ENCODE peak calls at places on chromosomes 13 and 19, in four cellular contexts. O is lower leg skin, I is AG04450, D is AG10803. Q is an unnamed sample.

GRCh38 chr13:107373551-107373950 is 805.6 kb upstream of the ARGLU1 start:
- DNase-seq in I (peak), D (peak), O (no peak), Q (no peak)

GRCh38 chr13:41458187-41458938 is 1.0 kb downstream of the RGCC start:
- DNase-seq in O (no peak), I (no peak), D (no peak), Q (no peak)

GRCh38 chr13:30870049-30870884 is 35.8 kb upstream of the MEDAG start:
- DNase-seq in D (peak), O (peak), I (peak), Q (no peak)

GRCh38 chr13:74024856-74025255 is 109.3 kb downstream of the KLF12 start:
- DNase-seq in D (no peak), I (no peak), O (no peak), Q (no peak)

GRCh38 chr13:97127842-97128241 is 94.3 kb upstream of the MBNL2 start:
- DNase-seq in D (no peak), I (no peak), O (no peak), Q (no peak)

GRCh38 chr13:42114912-42115311 is 66.5 kb downstream of the DGKH start:
- DNase-seq in I (no peak), D (no peak), O (no peak), Q (no peak)

GRCh38 chr13:52597676-52598075 is 44.6 kb upstream of the HNRNPA1L2 start:
- DNase-seq in D (no peak), O (no peak), I (no peak), Q (no peak)

GRCh38 chr13:41622545-41623429 is 165.4 kb downstream of the RGCC start:
- DNase-seq in D (peak), I (no peak), O (no peak), Q (no peak)

GRCh38 chr13:106277483-106278154 is 257.8 kb downstream of the EFNB2 start:
- DNase-seq in I (no peak), O (no peak), D (no peak), Q (no peak)

GRCh38 chr13:98142427-98143156 is at the start of gene FARP1:
- DNase-seq in D (peak), O (peak), I (no peak), Q (peak)

GRCh38 chr13:42487221-42487620 is 86.7 kb upstream of the TNFSF11 start:
- DNase-seq in O (no peak), I (no peak), D (no peak), Q (no peak)

GRCh38 chr19:15532779-15533521 is 24.6 kb downstream of the CYP4F22 start:
- DNase-seq in I (no peak), D (peak), O (no peak), Q (no peak)

GRCh38 chr13:26422036-26422435 is 135.4 kb upstream of the WASF3 start:
- DNase-seq in D (no peak), O (no peak), I (no peak), Q (no peak)

GRCh38 chr19:40862785-40863184 is 12.5 kb upstream of the CYP2A6 start:
- DNase-seq in D (peak), O (no peak), I (no peak), Q (no peak)

GRCh38 chr19:29245221-29245620 is 32.3 kb upstream of the UQCRFS1 start:
- DNase-seq in I (no peak), D (peak), O (no peak), Q (no peak)

GRCh38 chr19:55635856-55636440 is 4.9 kb upstream of the ZNF580 start:
- DNase-seq in I (no peak), O (no peak), D (no peak), Q (no peak)

GRCh38 chr19:33998739-33999345 is 173.5 kb upstream of the LSM14A start:
- DNase-seq in D (peak), I (no peak), O (no peak), Q (no peak)

GRCh38 chr13:71866173-71867091 is 572 bp downstream of the DACH1 start:
- DNase-seq in O (peak), D (no peak), I (no peak), Q (peak)

DNA sequence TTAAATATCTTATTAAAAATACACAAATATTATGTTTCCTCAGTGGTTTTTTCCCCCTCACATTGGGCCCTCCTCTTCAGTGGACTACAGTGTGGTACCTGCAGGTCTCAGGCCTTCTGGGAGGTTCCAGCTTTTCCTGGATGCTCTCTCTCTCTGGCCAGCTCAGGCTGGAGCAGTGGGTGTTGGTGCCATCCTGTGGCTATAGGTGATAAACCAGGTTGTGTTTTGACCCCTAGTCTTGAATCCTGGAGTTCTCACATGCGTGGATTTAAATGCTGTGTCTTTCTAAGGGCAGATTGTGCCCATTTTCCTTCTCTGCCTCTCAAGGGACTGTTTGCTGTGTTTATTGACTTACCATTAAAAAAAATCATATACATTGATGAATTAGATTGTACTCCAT is 41.2 kb upstream of the ZNF527 start:
- DNase-seq in O (no peak), I (no peak), D (no peak), Q (no peak)
- TF ChIP-seq CTCF in O (no peak), I (peak), D (peak), Q (no peak)

GRCh38 chr19:51637362-51637978 is 7.3 kb upstream of the SIGLEC5 start:
- DNase-seq in D (no peak), I (no peak), O (no peak), Q (no peak)
- TF ChIP-seq CTCF in D (peak), I (peak), O (no peak), Q (peak)

DNA sequence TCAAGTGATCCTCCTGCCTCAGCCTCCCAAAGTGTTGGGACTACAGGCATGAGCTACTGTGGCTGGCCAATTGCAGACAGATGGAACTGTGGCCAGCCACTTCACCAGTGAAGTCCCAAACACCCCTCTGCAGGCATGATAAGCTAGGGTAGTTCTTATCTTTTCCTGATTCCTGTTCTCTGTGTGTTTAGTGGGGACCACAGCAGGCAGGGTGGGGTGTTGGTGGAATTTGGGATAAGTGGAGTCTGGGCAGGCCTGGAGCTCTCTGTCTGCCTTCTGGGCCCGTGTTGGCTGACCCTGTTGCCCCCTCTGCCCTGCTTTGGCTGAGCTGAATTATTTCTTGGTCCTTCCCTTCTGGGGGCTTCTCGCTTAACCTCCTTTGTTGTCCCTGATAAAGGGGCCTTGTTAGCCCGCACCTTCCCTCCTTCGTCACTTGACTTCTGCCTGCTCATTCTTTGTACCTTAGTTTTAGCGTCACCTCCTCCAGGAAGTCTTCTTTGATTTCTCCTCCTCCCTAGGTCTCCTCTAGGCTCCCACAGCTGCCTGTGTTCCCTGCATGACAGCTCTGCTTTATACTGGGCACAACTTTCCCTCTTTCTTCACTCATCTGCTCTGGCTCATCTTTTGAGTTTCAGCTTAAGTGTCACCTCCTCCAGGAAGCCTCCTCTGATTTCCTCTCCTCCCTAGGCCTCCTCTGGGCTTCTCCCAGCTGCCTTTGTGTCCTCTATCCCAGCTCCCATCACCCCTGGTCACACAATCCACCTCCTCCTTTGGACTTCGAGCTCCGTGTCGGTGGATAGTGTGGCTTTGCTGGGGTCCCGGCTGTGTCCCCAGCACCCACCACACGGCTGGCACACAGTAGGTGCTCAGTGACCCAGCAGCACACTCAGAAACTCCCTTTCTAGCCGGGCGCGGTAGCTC is 1.7 kb upstream of the NCLN start:
- DNase-seq in O (no peak), D (no peak), I (no peak), Q (no peak)
- TF ChIP-seq CTCF in O (no peak), D (no peak), I (no peak), Q (no peak)

GRCh38 chr13:80447747-80448146 is 106.8 kb upstream of the SPRY2 start:
- DNase-seq in O (no peak), I (no peak), D (no peak), Q (no peak)

GRCh38 chr13:80441968-80442367 is 101.0 kb upstream of the SPRY2 start:
- DNase-seq in O (no peak), D (no peak), I (no peak), Q (no peak)

GRCh38 chr13:80444240-80445015 is 103.5 kb upstream of the SPRY2 start:
- DNase-seq in I (no peak), O (no peak), D (no peak), Q (no peak)

GRCh38 chr13:80438521-80438920 is 97.6 kb upstream of the SPRY2 start:
- DNase-seq in O (no peak), I (no peak), D (no peak), Q (no peak)

DNA sequence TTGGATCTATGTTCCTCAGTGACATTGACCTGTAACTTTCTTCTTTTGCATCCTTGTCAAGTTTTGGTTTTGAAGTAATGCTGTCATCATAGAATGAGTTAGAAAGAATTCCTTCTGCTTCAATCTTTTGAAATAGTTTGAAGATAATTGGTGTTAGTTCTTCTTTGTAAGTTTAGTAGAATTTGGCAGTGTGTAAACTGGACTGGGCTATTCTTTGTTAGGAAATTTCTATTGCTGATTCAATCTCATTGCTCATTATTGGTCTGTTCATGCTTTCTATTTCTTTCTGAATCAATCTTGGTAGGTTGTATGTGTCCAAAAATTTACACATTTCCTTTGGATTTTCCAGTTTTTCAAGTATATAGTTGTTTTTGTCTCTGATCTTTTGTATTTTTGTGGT is 101.7 kb upstream of the SPRY2 start:
- DNase-seq in D (no peak), I (no peak), O (no peak), Q (no peak)
- TF ChIP-seq CTCF in D (no peak), I (no peak), O (no peak), Q (no peak)

DNA sequence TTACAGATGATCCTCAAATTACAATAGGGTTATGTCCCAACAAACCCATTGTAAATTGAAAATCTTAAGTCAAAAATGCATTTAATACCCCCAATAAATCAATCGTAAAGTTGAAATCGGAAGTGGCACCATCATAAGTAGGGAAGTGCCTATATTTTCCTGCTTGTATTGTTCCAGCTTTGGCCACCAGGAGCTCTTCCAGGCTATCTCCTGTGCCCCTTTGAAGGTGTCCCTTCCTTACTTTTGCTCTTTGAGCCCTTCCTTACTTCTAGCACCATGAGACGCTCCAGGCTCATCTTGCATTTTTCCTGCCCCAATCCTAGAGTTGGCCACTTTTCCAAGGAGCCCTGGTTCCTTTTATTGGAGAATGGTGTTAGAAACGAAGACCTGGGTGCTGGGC is 163.0 kb upstream of the TSC22D1 start:
- DNase-seq in D (no peak), O (no peak), I (no peak), Q (no peak)
- TF ChIP-seq CTCF in D (peak), O (no peak), I (peak), Q (no peak)

GRCh38 chr19:47432499-47432898 is 13.2 kb upstream of the MEIS3 start:
- DNase-seq in I (no peak), D (no peak), O (no peak), Q (no peak)

GRCh38 chr19:47432091-47432490 is 12.8 kb upstream of the MEIS3 start:
- DNase-seq in D (no peak), O (no peak), I (no peak), Q (no peak)

GRCh38 chr19:47429140-47429793 is 9.9 kb upstream of the MEIS3 start:
- DNase-seq in D (no peak), I (no peak), O (no peak), Q (no peak)

GRCh38 chr19:47428177-47428894 is 9.0 kb upstream of the MEIS3 start:
- DNase-seq in D (peak), O (peak), I (peak), Q (peak)

DNA sequence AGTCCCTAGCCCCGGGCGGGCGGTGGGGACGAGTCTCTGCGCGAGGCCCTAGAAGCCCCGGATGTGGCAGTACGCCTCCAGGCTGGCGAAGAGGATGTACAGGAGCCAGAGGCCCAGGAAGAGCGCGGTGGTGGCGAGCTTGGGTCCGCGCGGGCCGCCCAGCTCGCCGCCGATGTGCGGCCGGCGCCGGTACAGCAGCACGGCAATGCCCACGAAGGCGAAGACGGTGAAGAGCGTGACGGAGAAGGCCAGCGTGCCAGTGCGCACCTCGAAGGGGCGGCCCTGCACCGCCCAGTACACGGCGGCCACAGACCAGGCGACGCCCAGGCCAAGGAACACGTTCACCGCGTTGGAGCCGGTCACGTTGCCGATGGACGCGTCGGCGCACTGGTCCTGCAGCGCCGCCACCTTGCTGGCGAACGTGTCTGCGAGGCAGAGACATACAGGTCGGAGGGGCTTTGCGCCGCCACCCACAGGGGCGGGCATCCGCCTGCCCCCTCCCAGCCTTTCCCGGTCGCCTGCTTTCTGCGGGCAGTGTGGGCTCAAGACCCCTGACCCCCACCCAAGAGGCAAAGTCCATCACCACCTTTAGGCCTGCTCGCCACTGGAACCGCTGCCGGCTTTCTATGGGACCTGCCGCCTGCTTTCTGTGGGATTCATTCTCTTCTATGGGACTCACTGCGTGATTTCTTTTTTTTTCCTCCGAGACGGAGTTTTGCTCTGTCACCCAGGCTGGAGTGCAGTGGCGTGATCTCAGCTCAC is 10.9 kb upstream of the MEIS3 start:
- DNase-seq in O (no peak), I (no peak), D (peak), Q (no peak)
- TF ChIP-seq CTCF in O (no peak), I (peak), D (peak), Q (peak)

Q was measured in mesothelial cell of epicardium.